ENCODE peak calls at places on chromosome 9, in nine cellular contexts. One of them, this sample, is unnamed. For H3K9me3 and H3K27me3, the result is how much of the 10 kb centered on the place peaks cover.

GRCh38 chr9:21778300-21778699 is 24.1 kb upstream of the MTAP start:
- DNase-seq in GM23248: peak
- DNase-seq in heart left ventricle: no peak
- DNase-seq in neural progenitor cell: no peak
- DNase-seq in fibroblast of lung: peak
- DNase-seq in effector memory CD4-positive, alpha-beta T cell: no peak
- DNase-seq in CD8-positive, alpha-beta T cell: no peak
- DNase-seq in mammary epithelial cell: peak
- DNase-seq in left ventricle myocardium inferior: no peak
- DNase-seq in this sample: no peak

GRCh38 chr9:117825609-117826347 is 121.6 kb downstream of the TLR4 start:
- DNase-seq in GM23248: no peak
- DNase-seq in heart left ventricle: no peak
- DNase-seq in neural progenitor cell: no peak
- DNase-seq in fibroblast of lung: no peak
- DNase-seq in effector memory CD4-positive, alpha-beta T cell: peak
- DNase-seq in CD8-positive, alpha-beta T cell: peak
- DNase-seq in mammary epithelial cell: no peak
- DNase-seq in left ventricle myocardium inferior: no peak
- DNase-seq in this sample: no peak

GRCh38 chr9:134383148-134383547 is 56.9 kb downstream of the RXRA start:
- DNase-seq in GM23248: no peak
- DNase-seq in heart left ventricle: no peak
- DNase-seq in neural progenitor cell: no peak
- DNase-seq in fibroblast of lung: no peak
- DNase-seq in effector memory CD4-positive, alpha-beta T cell: no peak
- DNase-seq in CD8-positive, alpha-beta T cell: no peak
- DNase-seq in mammary epithelial cell: no peak
- DNase-seq in left ventricle myocardium inferior: no peak
- DNase-seq in this sample: no peak

GRCh38 chr9:111959960-111960359 is 63.3 kb downstream of the UGCG start:
- DNase-seq in GM23248: no peak
- DNase-seq in heart left ventricle: no peak
- DNase-seq in neural progenitor cell: no peak
- DNase-seq in fibroblast of lung: peak
- DNase-seq in effector memory CD4-positive, alpha-beta T cell: no peak
- DNase-seq in CD8-positive, alpha-beta T cell: no peak
- DNase-seq in mammary epithelial cell: no peak
- DNase-seq in left ventricle myocardium inferior: no peak
- DNase-seq in this sample: no peak

GRCh38 chr9:33233659-33234335 is 6.2 kb upstream of the SPINK4 start:
- DNase-seq in GM23248: peak
- DNase-seq in heart left ventricle: no peak
- DNase-seq in neural progenitor cell: no peak
- DNase-seq in fibroblast of lung: peak
- DNase-seq in effector memory CD4-positive, alpha-beta T cell: no peak
- DNase-seq in CD8-positive, alpha-beta T cell: no peak
- DNase-seq in mammary epithelial cell: peak
- DNase-seq in left ventricle myocardium inferior: no peak
- DNase-seq in this sample: peak

GRCh38 chr9:111027798-111028197 is 10.5 kb downstream of the LPAR1 start:
- DNase-seq in GM23248: peak
- DNase-seq in heart left ventricle: no peak
- DNase-seq in neural progenitor cell: no peak
- DNase-seq in fibroblast of lung: no peak
- DNase-seq in effector memory CD4-positive, alpha-beta T cell: no peak
- DNase-seq in CD8-positive, alpha-beta T cell: no peak
- DNase-seq in mammary epithelial cell: no peak
- DNase-seq in left ventricle myocardium inferior: no peak
- DNase-seq in this sample: no peak

GRCh38 chr9:134283111-134283515 is 43.1 kb upstream of the RXRA start:
- DNase-seq in GM23248: peak
- DNase-seq in heart left ventricle: peak
- DNase-seq in neural progenitor cell: no peak
- DNase-seq in fibroblast of lung: peak
- DNase-seq in effector memory CD4-positive, alpha-beta T cell: no peak
- DNase-seq in CD8-positive, alpha-beta T cell: no peak
- DNase-seq in mammary epithelial cell: peak
- DNase-seq in left ventricle myocardium inferior: peak
- DNase-seq in this sample: peak

GRCh38 chr9:3179716-3180115 is 335.8 kb upstream of the PUM3 start:
- DNase-seq in GM23248: peak
- DNase-seq in heart left ventricle: no peak
- DNase-seq in neural progenitor cell: no peak
- DNase-seq in fibroblast of lung: no peak
- DNase-seq in effector memory CD4-positive, alpha-beta T cell: no peak
- DNase-seq in CD8-positive, alpha-beta T cell: no peak
- DNase-seq in mammary epithelial cell: no peak
- DNase-seq in left ventricle myocardium inferior: no peak
- DNase-seq in this sample: no peak

GRCh38 chr9:105114318-105114717 is 130.1 kb upstream of the SLC44A1 start:
- DNase-seq in GM23248: no peak
- DNase-seq in heart left ventricle: no peak
- DNase-seq in neural progenitor cell: no peak
- DNase-seq in fibroblast of lung: no peak
- DNase-seq in effector memory CD4-positive, alpha-beta T cell: no peak
- DNase-seq in CD8-positive, alpha-beta T cell: no peak
- DNase-seq in mammary epithelial cell: no peak
- DNase-seq in left ventricle myocardium inferior: no peak
- DNase-seq in this sample: no peak

GRCh38 chr9:89410709-89411111 is 87.2 kb downstream of the SEMA4D start:
- DNase-seq in GM23248: peak
- DNase-seq in heart left ventricle: no peak
- DNase-seq in neural progenitor cell: no peak
- DNase-seq in fibroblast of lung: no peak
- DNase-seq in effector memory CD4-positive, alpha-beta T cell: peak
- DNase-seq in CD8-positive, alpha-beta T cell: peak
- DNase-seq in mammary epithelial cell: peak
- DNase-seq in left ventricle myocardium inferior: no peak
- DNase-seq in this sample: peak

GRCh38 chr9:99851028-99851822 is 29.5 kb downstream of the NR4A3 start:
- DNase-seq in GM23248: no peak
- DNase-seq in heart left ventricle: no peak
- DNase-seq in neural progenitor cell: no peak
- DNase-seq in fibroblast of lung: peak
- DNase-seq in effector memory CD4-positive, alpha-beta T cell: peak
- DNase-seq in CD8-positive, alpha-beta T cell: peak
- DNase-seq in mammary epithelial cell: no peak
- DNase-seq in left ventricle myocardium inferior: no peak
- DNase-seq in this sample: no peak

GRCh38 chr9:33248606-33249005 is 8.6 kb downstream of the SPINK4 start:
- DNase-seq in GM23248: no peak
- DNase-seq in heart left ventricle: no peak
- DNase-seq in neural progenitor cell: no peak
- DNase-seq in fibroblast of lung: no peak
- DNase-seq in effector memory CD4-positive, alpha-beta T cell: no peak
- DNase-seq in CD8-positive, alpha-beta T cell: no peak
- DNase-seq in mammary epithelial cell: no peak
- DNase-seq in left ventricle myocardium inferior: no peak
- DNase-seq in this sample: no peak

GRCh38 chr9:87824886-87825285 is 57.8 kb upstream of the SPATA31E1 start:
- DNase-seq in GM23248: no peak
- DNase-seq in heart left ventricle: no peak
- DNase-seq in neural progenitor cell: no peak
- DNase-seq in fibroblast of lung: no peak
- DNase-seq in effector memory CD4-positive, alpha-beta T cell: no peak
- DNase-seq in CD8-positive, alpha-beta T cell: no peak
- DNase-seq in mammary epithelial cell: no peak
- DNase-seq in left ventricle myocardium inferior: no peak
- DNase-seq in this sample: no peak

GRCh38 chr9:94269264-94269663 is 10.2 kb downstream of the ZNF169 start:
- DNase-seq in GM23248: no peak
- DNase-seq in heart left ventricle: peak
- DNase-seq in neural progenitor cell: no peak
- DNase-seq in fibroblast of lung: no peak
- DNase-seq in effector memory CD4-positive, alpha-beta T cell: no peak
- DNase-seq in CD8-positive, alpha-beta T cell: no peak
- DNase-seq in mammary epithelial cell: no peak
- DNase-seq in left ventricle myocardium inferior: no peak
- DNase-seq in this sample: no peak
- H3K9me3 ChIP-seq in GM23248: under half
- H3K9me3 ChIP-seq in heart left ventricle: under half
- H3K9me3 ChIP-seq in neural progenitor cell: under half
- H3K9me3 ChIP-seq in fibroblast of lung: under half
- H3K9me3 ChIP-seq in effector memory CD4-positive, alpha-beta T cell: under half
- H3K9me3 ChIP-seq in CD8-positive, alpha-beta T cell: under half
- H3K9me3 ChIP-seq in mammary epithelial cell: under half
- H3K9me3 ChIP-seq in left ventricle myocardium inferior: under half
- H3K9me3 ChIP-seq in this sample: under half

GRCh38 chr9:77011973-77012817 is 7.3 kb upstream of the FOXB2 start:
- DNase-seq in GM23248: peak
- DNase-seq in heart left ventricle: peak
- DNase-seq in neural progenitor cell: peak
- DNase-seq in fibroblast of lung: no peak
- DNase-seq in effector memory CD4-positive, alpha-beta T cell: no peak
- DNase-seq in CD8-positive, alpha-beta T cell: peak
- DNase-seq in mammary epithelial cell: no peak
- DNase-seq in left ventricle myocardium inferior: peak
- DNase-seq in this sample: peak
- H3K4me3 ChIP-seq in GM23248: no peak
- H3K4me3 ChIP-seq in heart left ventricle: no peak
- H3K4me3 ChIP-seq in neural progenitor cell: peak
- H3K4me3 ChIP-seq in fibroblast of lung: no peak
- H3K4me3 ChIP-seq in effector memory CD4-positive, alpha-beta T cell: no peak
- H3K4me3 ChIP-seq in CD8-positive, alpha-beta T cell: no peak
- H3K4me3 ChIP-seq in mammary epithelial cell: no peak
- H3K4me3 ChIP-seq in left ventricle myocardium inferior: peak
- H3K4me3 ChIP-seq in this sample: peak

DNA sequence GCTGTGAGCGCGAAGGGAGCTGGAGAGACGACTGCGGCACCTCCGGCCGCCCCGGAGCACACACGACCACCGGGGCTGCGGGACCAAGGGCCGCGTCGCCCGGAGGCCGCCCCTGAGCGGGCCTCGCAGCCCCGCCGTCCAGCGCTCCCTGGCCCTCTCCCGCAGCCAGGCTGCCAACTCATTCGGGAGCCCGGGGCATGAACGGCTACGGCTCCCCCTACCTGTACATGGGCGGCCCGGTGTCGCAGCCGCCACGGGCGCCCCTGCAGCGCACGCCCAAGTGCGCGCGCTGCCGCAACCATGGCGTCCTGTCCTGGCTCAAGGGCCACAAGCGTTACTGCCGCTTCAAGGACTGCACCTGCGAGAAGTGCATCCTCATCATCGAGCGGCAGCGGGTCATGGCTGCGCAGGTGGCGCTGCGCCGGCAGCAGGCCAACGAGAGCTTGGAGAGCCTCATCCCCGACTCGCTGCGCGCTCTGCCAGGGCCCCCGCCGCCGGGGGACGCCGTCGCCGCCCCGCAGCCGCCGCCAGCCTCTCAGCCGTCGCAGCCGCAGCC is 428 bp downstream of the DMRT3 start:
- DNase-seq in GM23248: no peak
- DNase-seq in heart left ventricle: no peak
- DNase-seq in neural progenitor cell: peak
- DNase-seq in fibroblast of lung: no peak
- DNase-seq in effector memory CD4-positive, alpha-beta T cell: no peak
- DNase-seq in CD8-positive, alpha-beta T cell: no peak
- DNase-seq in mammary epithelial cell: peak
- DNase-seq in left ventricle myocardium inferior: no peak
- DNase-seq in this sample: no peak
- H3K27me3 ChIP-seq in GM23248: half or more
- H3K27me3 ChIP-seq in heart left ventricle: half or more
- H3K27me3 ChIP-seq in neural progenitor cell: half or more
- H3K27me3 ChIP-seq in fibroblast of lung: half or more
- H3K27me3 ChIP-seq in effector memory CD4-positive, alpha-beta T cell: half or more
- H3K27me3 ChIP-seq in CD8-positive, alpha-beta T cell: under half
- H3K27me3 ChIP-seq in mammary epithelial cell: half or more
- H3K27me3 ChIP-seq in left ventricle myocardium inferior: half or more
- H3K27me3 ChIP-seq in this sample: under half

GRCh38 chr9:135644631-135645218 is 5.4 kb upstream of the GLT6D1 start:
- DNase-seq in GM23248: no peak
- DNase-seq in heart left ventricle: no peak
- DNase-seq in neural progenitor cell: peak
- DNase-seq in fibroblast of lung: no peak
- DNase-seq in effector memory CD4-positive, alpha-beta T cell: no peak
- DNase-seq in CD8-positive, alpha-beta T cell: no peak
- DNase-seq in mammary epithelial cell: peak
- DNase-seq in left ventricle myocardium inferior: no peak
- DNase-seq in this sample: no peak

GRCh38 chr9:135648494-135649410 is 9.4 kb upstream of the GLT6D1 start:
- DNase-seq in GM23248: no peak
- DNase-seq in heart left ventricle: no peak
- DNase-seq in neural progenitor cell: peak
- DNase-seq in fibroblast of lung: no peak
- DNase-seq in effector memory CD4-positive, alpha-beta T cell: no peak
- DNase-seq in CD8-positive, alpha-beta T cell: no peak
- DNase-seq in mammary epithelial cell: no peak
- DNase-seq in left ventricle myocardium inferior: no peak
- DNase-seq in this sample: no peak

GRCh38 chr9:135649508-135649907 is 10.2 kb upstream of the GLT6D1 start:
- DNase-seq in GM23248: no peak
- DNase-seq in heart left ventricle: no peak
- DNase-seq in neural progenitor cell: no peak
- DNase-seq in fibroblast of lung: no peak
- DNase-seq in effector memory CD4-positive, alpha-beta T cell: no peak
- DNase-seq in CD8-positive, alpha-beta T cell: no peak
- DNase-seq in mammary epithelial cell: no peak
- DNase-seq in left ventricle myocardium inferior: no peak
- DNase-seq in this sample: no peak

GRCh38 chr9:135650408-135650807 is 11.1 kb upstream of the GLT6D1 start:
- DNase-seq in GM23248: no peak
- DNase-seq in heart left ventricle: no peak
- DNase-seq in neural progenitor cell: no peak
- DNase-seq in fibroblast of lung: no peak
- DNase-seq in effector memory CD4-positive, alpha-beta T cell: no peak
- DNase-seq in CD8-positive, alpha-beta T cell: no peak
- DNase-seq in mammary epithelial cell: no peak
- DNase-seq in left ventricle myocardium inferior: no peak
- DNase-seq in this sample: no peak

DNA sequence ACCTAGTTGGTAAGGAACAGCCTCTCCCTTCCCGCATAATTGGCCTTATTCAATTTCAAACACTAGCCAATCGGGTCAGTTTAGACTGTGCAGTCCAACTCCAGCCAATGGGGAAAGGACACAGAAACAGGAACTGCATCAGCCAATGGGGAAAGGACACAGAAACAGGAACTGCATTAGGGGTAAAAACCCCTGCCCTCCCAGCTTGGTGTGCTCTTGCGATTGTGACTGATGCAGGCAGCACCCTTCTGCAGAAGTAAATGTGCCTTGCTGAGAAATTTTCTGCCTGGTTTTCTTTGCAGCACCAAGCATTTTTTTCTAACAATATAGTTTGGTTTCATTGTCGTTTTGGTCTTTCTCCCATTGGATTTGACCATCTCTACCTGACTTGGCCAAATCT is 8.6 kb upstream of the GLT6D1 start:
- DNase-seq in GM23248: no peak
- DNase-seq in heart left ventricle: no peak
- DNase-seq in neural progenitor cell: peak
- DNase-seq in fibroblast of lung: peak
- DNase-seq in effector memory CD4-positive, alpha-beta T cell: no peak
- DNase-seq in CD8-positive, alpha-beta T cell: no peak
- DNase-seq in mammary epithelial cell: no peak
- DNase-seq in left ventricle myocardium inferior: no peak
- DNase-seq in this sample: no peak
- H3K9me3 ChIP-seq in GM23248: under half
- H3K9me3 ChIP-seq in heart left ventricle: half or more
- H3K9me3 ChIP-seq in neural progenitor cell: under half
- H3K9me3 ChIP-seq in fibroblast of lung: under half
- H3K9me3 ChIP-seq in effector memory CD4-positive, alpha-beta T cell: under half
- H3K9me3 ChIP-seq in CD8-positive, alpha-beta T cell: under half
- H3K9me3 ChIP-seq in mammary epithelial cell: under half
- H3K9me3 ChIP-seq in left ventricle myocardium inferior: half or more
- H3K9me3 ChIP-seq in this sample: under half

This sample was measured in MG63.